ENCODE peak calls at places on chromosome 16, in nine cellular contexts. One of them, this sample, is unnamed.

GRCh38 chr16:1288813-1289479 is 20.5 kb upstream of the UBE2I start:
- DNase-seq in D721Med: no peak
- DNase-seq in GF-D8: no peak
- DNase-seq in NCI-H748 treated with DMSO at 0.1 percent for 48 hours: no peak
- DNase-seq in bronchial epithelial cell: no peak
- DNase-seq in activated naive CD4-positive, alpha-beta T cell: no peak
- DNase-seq in Right ventricle myocardium superior: no peak
- DNase-seq in putamen: no peak
- DNase-seq in HCT116: no peak
- DNase-seq in this sample: no peak

GRCh38 chr16:11757671-11758545 is 15.3 kb upstream of the TXNDC11 start:
- DNase-seq in D721Med: no peak
- DNase-seq in GF-D8: no peak
- DNase-seq in NCI-H748 treated with DMSO at 0.1 percent for 48 hours: no peak
- DNase-seq in bronchial epithelial cell: peak
- DNase-seq in activated naive CD4-positive, alpha-beta T cell: no peak
- DNase-seq in Right ventricle myocardium superior: no peak
- DNase-seq in putamen: no peak
- DNase-seq in HCT116: no peak
- DNase-seq in this sample: peak

GRCh38 chr16:5336898-5337297 is 239.3 kb upstream of the EEF2KMT start:
- DNase-seq in D721Med: no peak
- DNase-seq in GF-D8: no peak
- DNase-seq in NCI-H748 treated with DMSO at 0.1 percent for 48 hours: no peak
- DNase-seq in bronchial epithelial cell: no peak
- DNase-seq in activated naive CD4-positive, alpha-beta T cell: no peak
- DNase-seq in Right ventricle myocardium superior: no peak
- DNase-seq in putamen: no peak
- DNase-seq in HCT116: no peak
- DNase-seq in this sample: no peak

GRCh38 chr16:1035066-1035415 is 37.5 kb upstream of the SSTR5 start:
- DNase-seq in D721Med: no peak
- DNase-seq in GF-D8: no peak
- DNase-seq in NCI-H748 treated with DMSO at 0.1 percent for 48 hours: no peak
- DNase-seq in bronchial epithelial cell: no peak
- DNase-seq in activated naive CD4-positive, alpha-beta T cell: no peak
- DNase-seq in Right ventricle myocardium superior: no peak
- DNase-seq in putamen: peak
- DNase-seq in HCT116: no peak
- DNase-seq in this sample: no peak

GRCh38 chr16:19872179-19872863 is 12.3 kb downstream of the GPRC5B start:
- DNase-seq in D721Med: no peak
- DNase-seq in GF-D8: no peak
- DNase-seq in NCI-H748 treated with DMSO at 0.1 percent for 48 hours: no peak
- DNase-seq in bronchial epithelial cell: no peak
- DNase-seq in activated naive CD4-positive, alpha-beta T cell: no peak
- DNase-seq in Right ventricle myocardium superior: no peak
- DNase-seq in putamen: peak
- DNase-seq in HCT116: no peak
- DNase-seq in this sample: no peak

GRCh38 chr16:54286330-54287017 is at the start of gene IRX3:
- DNase-seq in D721Med: no peak
- DNase-seq in GF-D8: peak
- DNase-seq in NCI-H748 treated with DMSO at 0.1 percent for 48 hours: peak
- DNase-seq in bronchial epithelial cell: peak
- DNase-seq in activated naive CD4-positive, alpha-beta T cell: no peak
- DNase-seq in Right ventricle myocardium superior: peak
- DNase-seq in putamen: no peak
- DNase-seq in HCT116: peak
- DNase-seq in this sample: peak

GRCh38 chr16:86151372-86151950 is 252.5 kb downstream of the IRF8 start:
- DNase-seq in D721Med: no peak
- DNase-seq in GF-D8: no peak
- DNase-seq in NCI-H748 treated with DMSO at 0.1 percent for 48 hours: no peak
- DNase-seq in bronchial epithelial cell: no peak
- DNase-seq in activated naive CD4-positive, alpha-beta T cell: no peak
- DNase-seq in Right ventricle myocardium superior: no peak
- DNase-seq in putamen: no peak
- DNase-seq in HCT116: no peak
- DNase-seq in this sample: no peak

GRCh38 chr16:12538667-12539081 is 265.0 kb downstream of the CPPED1 start:
- DNase-seq in D721Med: no peak
- DNase-seq in GF-D8: no peak
- DNase-seq in NCI-H748 treated with DMSO at 0.1 percent for 48 hours: no peak
- DNase-seq in bronchial epithelial cell: peak
- DNase-seq in activated naive CD4-positive, alpha-beta T cell: no peak
- DNase-seq in Right ventricle myocardium superior: no peak
- DNase-seq in putamen: no peak
- DNase-seq in HCT116: no peak
- DNase-seq in this sample: peak